ENCODE peak calls at places on chromosomes 4 and X, in nine cellular contexts. One of them, this sample, is unnamed.

GRCh38 chr4:7941111-7942018 is 1.7 kb upstream of the AFAP1 start:
- DNase-seq in astrocyte of the cerebellum: no peak
- DNase-seq in psoas muscle: no peak
- DNase-seq in omental fat pad: no peak
- DNase-seq in stimulated activated CD4-positive, alpha-beta T cell treated with anti-CD3 and anti-CD28 coated beads, Interleukin-4, amount 100 ng/mL, for 24 hours: no peak
- DNase-seq in neuronal stem cell: no peak
- DNase-seq in EL: peak
- DNase-seq in NCI-H446: no peak
- DNase-seq in WTC11: no peak
- DNase-seq in this sample: no peak

GRCh38 chr4:106238819-106239420 is 77.1 kb downstream of the TBCK start:
- DNase-seq in neuronal stem cell: peak
- DNase-seq in NCI-H446: peak
- DNase-seq in WTC11: peak
- DNase-seq in omental fat pad: no peak
- DNase-seq in stimulated activated CD4-positive, alpha-beta T cell treated with anti-CD3 and anti-CD28 coated beads, Interleukin-4, amount 100 ng/mL, for 24 hours: no peak
- DNase-seq in psoas muscle: no peak
- DNase-seq in astrocyte of the cerebellum: peak
- DNase-seq in EL: peak
- DNase-seq in this sample: peak

GRCh38 chr4:76532810-76533209 is 97.8 kb downstream of the SHROOM3 start:
- DNase-seq in psoas muscle: no peak
- DNase-seq in stimulated activated CD4-positive, alpha-beta T cell treated with anti-CD3 and anti-CD28 coated beads, Interleukin-4, amount 100 ng/mL, for 24 hours: no peak
- DNase-seq in neuronal stem cell: no peak
- DNase-seq in EL: no peak
- DNase-seq in astrocyte of the cerebellum: no peak
- DNase-seq in WTC11: no peak
- DNase-seq in omental fat pad: no peak
- DNase-seq in NCI-H446: no peak
- DNase-seq in this sample: no peak

GRCh38 chrX:129534816-129535578 is 5.1 kb upstream of the OCRL start:
- DNase-seq in neuronal stem cell: no peak
- DNase-seq in NCI-H446: no peak
- DNase-seq in WTC11: no peak
- DNase-seq in stimulated activated CD4-positive, alpha-beta T cell treated with anti-CD3 and anti-CD28 coated beads, Interleukin-4, amount 100 ng/mL, for 24 hours: no peak
- DNase-seq in omental fat pad: no peak
- DNase-seq in psoas muscle: no peak
- DNase-seq in EL: peak
- DNase-seq in astrocyte of the cerebellum: no peak
- DNase-seq in this sample: no peak

GRCh38 chr4:167234388-167234881 is at the start of gene SPOCK3:
- DNase-seq in NCI-H446: peak
- DNase-seq in psoas muscle: peak
- DNase-seq in neuronal stem cell: peak
- DNase-seq in WTC11: peak
- DNase-seq in astrocyte of the cerebellum: peak
- DNase-seq in omental fat pad: no peak
- DNase-seq in EL: peak
- DNase-seq in stimulated activated CD4-positive, alpha-beta T cell treated with anti-CD3 and anti-CD28 coated beads, Interleukin-4, amount 100 ng/mL, for 24 hours: no peak
- DNase-seq in this sample: peak

GRCh38 chr4:48254381-48255072 is 15.1 kb downstream of the TEC start:
- DNase-seq in stimulated activated CD4-positive, alpha-beta T cell treated with anti-CD3 and anti-CD28 coated beads, Interleukin-4, amount 100 ng/mL, for 24 hours: no peak
- DNase-seq in neuronal stem cell: no peak
- DNase-seq in NCI-H446: peak
- DNase-seq in astrocyte of the cerebellum: peak
- DNase-seq in psoas muscle: no peak
- DNase-seq in omental fat pad: no peak
- DNase-seq in EL: peak
- DNase-seq in WTC11: no peak
- DNase-seq in this sample: no peak

GRCh38 chr4:110055014-110055768 is 142.5 kb downstream of the EGF start:
- DNase-seq in astrocyte of the cerebellum: no peak
- DNase-seq in WTC11: no peak
- DNase-seq in omental fat pad: no peak
- DNase-seq in neuronal stem cell: no peak
- DNase-seq in EL: peak
- DNase-seq in stimulated activated CD4-positive, alpha-beta T cell treated with anti-CD3 and anti-CD28 coated beads, Interleukin-4, amount 100 ng/mL, for 24 hours: no peak
- DNase-seq in NCI-H446: no peak
- DNase-seq in psoas muscle: no peak
- DNase-seq in this sample: no peak

GRCh38 chr4:158991534-158992155 is 111.2 kb upstream of the RAPGEF2 start:
- DNase-seq in neuronal stem cell: no peak
- DNase-seq in NCI-H446: no peak
- DNase-seq in omental fat pad: no peak
- DNase-seq in psoas muscle: no peak
- DNase-seq in stimulated activated CD4-positive, alpha-beta T cell treated with anti-CD3 and anti-CD28 coated beads, Interleukin-4, amount 100 ng/mL, for 24 hours: no peak
- DNase-seq in WTC11: no peak
- DNase-seq in EL: no peak
- DNase-seq in astrocyte of the cerebellum: no peak
- DNase-seq in this sample: no peak

GRCh38 chr4:55124337-55125076 is 888 bp downstream of the KDR start:
- DNase-seq in neuronal stem cell: peak
- DNase-seq in psoas muscle: no peak
- DNase-seq in NCI-H446: no peak
- DNase-seq in WTC11: peak
- DNase-seq in omental fat pad: no peak
- DNase-seq in astrocyte of the cerebellum: no peak
- DNase-seq in stimulated activated CD4-positive, alpha-beta T cell treated with anti-CD3 and anti-CD28 coated beads, Interleukin-4, amount 100 ng/mL, for 24 hours: no peak
- DNase-seq in EL: no peak
- DNase-seq in this sample: no peak

GRCh38 chr4:111398906-111399330 is 746.3 kb upstream of the FAM241A start:
- DNase-seq in stimulated activated CD4-positive, alpha-beta T cell treated with anti-CD3 and anti-CD28 coated beads, Interleukin-4, amount 100 ng/mL, for 24 hours: no peak
- DNase-seq in WTC11: no peak
- DNase-seq in EL: peak
- DNase-seq in NCI-H446: peak
- DNase-seq in omental fat pad: no peak
- DNase-seq in neuronal stem cell: no peak
- DNase-seq in psoas muscle: no peak
- DNase-seq in astrocyte of the cerebellum: no peak
- DNase-seq in this sample: no peak

GRCh38 chrX:153771261-153771681 is 7.2 kb downstream of the PLXNB3 start:
- DNase-seq in omental fat pad: no peak
- DNase-seq in WTC11: no peak
- DNase-seq in neuronal stem cell: no peak
- DNase-seq in psoas muscle: no peak
- DNase-seq in EL: no peak
- DNase-seq in NCI-H446: no peak
- DNase-seq in astrocyte of the cerebellum: no peak
- DNase-seq in stimulated activated CD4-positive, alpha-beta T cell treated with anti-CD3 and anti-CD28 coated beads, Interleukin-4, amount 100 ng/mL, for 24 hours: no peak
- DNase-seq in this sample: no peak

GRCh38 chr4:156799121-156799589 is 172.4 kb downstream of the PDGFC start:
- DNase-seq in stimulated activated CD4-positive, alpha-beta T cell treated with anti-CD3 and anti-CD28 coated beads, Interleukin-4, amount 100 ng/mL, for 24 hours: no peak
- DNase-seq in psoas muscle: no peak
- DNase-seq in omental fat pad: no peak
- DNase-seq in NCI-H446: no peak
- DNase-seq in WTC11: no peak
- DNase-seq in neuronal stem cell: no peak
- DNase-seq in EL: peak
- DNase-seq in astrocyte of the cerebellum: no peak
- DNase-seq in this sample: no peak

GRCh38 chr4:41512139-41512538 is 25.8 kb upstream of the LIMCH1 start:
- DNase-seq in EL: no peak
- DNase-seq in NCI-H446: no peak
- DNase-seq in WTC11: no peak
- DNase-seq in stimulated activated CD4-positive, alpha-beta T cell treated with anti-CD3 and anti-CD28 coated beads, Interleukin-4, amount 100 ng/mL, for 24 hours: no peak
- DNase-seq in psoas muscle: no peak
- DNase-seq in neuronal stem cell: no peak
- DNase-seq in omental fat pad: no peak
- DNase-seq in astrocyte of the cerebellum: no peak
- DNase-seq in this sample: no peak

GRCh38 chr4:88446124-88446523 is 10.8 kb upstream of the HERC5 start:
- DNase-seq in astrocyte of the cerebellum: no peak
- DNase-seq in EL: peak
- DNase-seq in WTC11: no peak
- DNase-seq in omental fat pad: no peak
- DNase-seq in stimulated activated CD4-positive, alpha-beta T cell treated with anti-CD3 and anti-CD28 coated beads, Interleukin-4, amount 100 ng/mL, for 24 hours: no peak
- DNase-seq in psoas muscle: no peak
- DNase-seq in neuronal stem cell: no peak
- DNase-seq in NCI-H446: no peak
- DNase-seq in this sample: no peak

GRCh38 chr4:176262243-176262642 is 6.8 kb downstream of the ASB5 start:
- DNase-seq in EL: no peak
- DNase-seq in NCI-H446: no peak
- DNase-seq in psoas muscle: no peak
- DNase-seq in astrocyte of the cerebellum: no peak
- DNase-seq in WTC11: no peak
- DNase-seq in neuronal stem cell: no peak
- DNase-seq in omental fat pad: no peak
- DNase-seq in stimulated activated CD4-positive, alpha-beta T cell treated with anti-CD3 and anti-CD28 coated beads, Interleukin-4, amount 100 ng/mL, for 24 hours: no peak
- DNase-seq in this sample: no peak

GRCh38 chrX:153903238-153903980 is 1.1 kb upstream of the AVPR2 start:
- DNase-seq in neuronal stem cell: no peak
- DNase-seq in EL: no peak
- DNase-seq in omental fat pad: no peak
- DNase-seq in NCI-H446: no peak
- DNase-seq in stimulated activated CD4-positive, alpha-beta T cell treated with anti-CD3 and anti-CD28 coated beads, Interleukin-4, amount 100 ng/mL, for 24 hours: no peak
- DNase-seq in WTC11: no peak
- DNase-seq in astrocyte of the cerebellum: no peak
- DNase-seq in psoas muscle: no peak
- DNase-seq in this sample: no peak

GRCh38 chr4:2788532-2789103 is 4.3 kb upstream of the SH3BP2 start:
- DNase-seq in omental fat pad: no peak
- DNase-seq in stimulated activated CD4-positive, alpha-beta T cell treated with anti-CD3 and anti-CD28 coated beads, Interleukin-4, amount 100 ng/mL, for 24 hours: no peak
- DNase-seq in astrocyte of the cerebellum: no peak
- DNase-seq in psoas muscle: no peak
- DNase-seq in NCI-H446: no peak
- DNase-seq in neuronal stem cell: no peak
- DNase-seq in EL: no peak
- DNase-seq in WTC11: no peak
- DNase-seq in this sample: no peak

GRCh38 chr4:39700500-39700899 is 2.6 kb downstream of the UBE2K start:
- DNase-seq in psoas muscle: no peak
- DNase-seq in omental fat pad: no peak
- DNase-seq in astrocyte of the cerebellum: no peak
- DNase-seq in EL: no peak
- DNase-seq in NCI-H446: no peak
- DNase-seq in stimulated activated CD4-positive, alpha-beta T cell treated with anti-CD3 and anti-CD28 coated beads, Interleukin-4, amount 100 ng/mL, for 24 hours: no peak
- DNase-seq in WTC11: no peak
- DNase-seq in neuronal stem cell: no peak
- DNase-seq in this sample: no peak

GRCh38 chrX:147916375-147916968 is 4.8 kb downstream of the FMR1 start:
- DNase-seq in neuronal stem cell: no peak
- DNase-seq in EL: no peak
- DNase-seq in WTC11: no peak
- DNase-seq in NCI-H446: no peak
- DNase-seq in astrocyte of the cerebellum: no peak
- DNase-seq in stimulated activated CD4-positive, alpha-beta T cell treated with anti-CD3 and anti-CD28 coated beads, Interleukin-4, amount 100 ng/mL, for 24 hours: no peak
- DNase-seq in psoas muscle: no peak
- DNase-seq in omental fat pad: no peak
- DNase-seq in this sample: no peak

GRCh38 chrX:52363247-52363883 is 5.5 kb upstream of the XAGE2 start:
- DNase-seq in NCI-H446: no peak
- DNase-seq in neuronal stem cell: no peak
- DNase-seq in omental fat pad: no peak
- DNase-seq in WTC11: no peak
- DNase-seq in psoas muscle: no peak
- DNase-seq in astrocyte of the cerebellum: no peak
- DNase-seq in stimulated activated CD4-positive, alpha-beta T cell treated with anti-CD3 and anti-CD28 coated beads, Interleukin-4, amount 100 ng/mL, for 24 hours: no peak
- DNase-seq in EL: peak
- DNase-seq in this sample: peak

GRCh38 chrX:13721371-13721770 is 13.0 kb downstream of the TRAPPC2 start:
- DNase-seq in WTC11: no peak
- DNase-seq in NCI-H446: peak
- DNase-seq in stimulated activated CD4-positive, alpha-beta T cell treated with anti-CD3 and anti-CD28 coated beads, Interleukin-4, amount 100 ng/mL, for 24 hours: no peak
- DNase-seq in psoas muscle: no peak
- DNase-seq in EL: no peak
- DNase-seq in astrocyte of the cerebellum: no peak
- DNase-seq in omental fat pad: no peak
- DNase-seq in neuronal stem cell: no peak
- DNase-seq in this sample: no peak

GRCh38 chrX:19686876-19687275 is 171.6 kb upstream of the MAP3K15 start:
- DNase-seq in astrocyte of the cerebellum: no peak
- DNase-seq in psoas muscle: no peak
- DNase-seq in WTC11: no peak
- DNase-seq in stimulated activated CD4-positive, alpha-beta T cell treated with anti-CD3 and anti-CD28 coated beads, Interleukin-4, amount 100 ng/mL, for 24 hours: no peak
- DNase-seq in NCI-H446: peak
- DNase-seq in omental fat pad: no peak
- DNase-seq in EL: no peak
- DNase-seq in neuronal stem cell: no peak
- DNase-seq in this sample: no peak

GRCh38 chrX:1578511-1579173 is 12.8 kb upstream of the AKAP17A start:
- DNase-seq in WTC11: no peak
- DNase-seq in EL: no peak
- DNase-seq in astrocyte of the cerebellum: no peak
- DNase-seq in NCI-H446: no peak
- DNase-seq in omental fat pad: no peak
- DNase-seq in stimulated activated CD4-positive, alpha-beta T cell treated with anti-CD3 and anti-CD28 coated beads, Interleukin-4, amount 100 ng/mL, for 24 hours: no peak
- DNase-seq in neuronal stem cell: no peak
- DNase-seq in psoas muscle: no peak
- DNase-seq in this sample: no peak

GRCh38 chrX:72297953-72298730 is 7.6 kb downstream of the CITED1 start:
- DNase-seq in neuronal stem cell: no peak
- DNase-seq in psoas muscle: no peak
- DNase-seq in EL: no peak
- DNase-seq in WTC11: peak
- DNase-seq in stimulated activated CD4-positive, alpha-beta T cell treated with anti-CD3 and anti-CD28 coated beads, Interleukin-4, amount 100 ng/mL, for 24 hours: no peak
- DNase-seq in omental fat pad: no peak
- DNase-seq in NCI-H446: peak
- DNase-seq in astrocyte of the cerebellum: no peak
- DNase-seq in this sample: no peak

GRCh38 chr4:115260195-115260594 is 146.8 kb upstream of the NDST4 start:
- DNase-seq in WTC11: no peak
- DNase-seq in NCI-H446: no peak
- DNase-seq in EL: no peak
- DNase-seq in omental fat pad: no peak
- DNase-seq in psoas muscle: no peak
- DNase-seq in stimulated activated CD4-positive, alpha-beta T cell treated with anti-CD3 and anti-CD28 coated beads, Interleukin-4, amount 100 ng/mL, for 24 hours: no peak
- DNase-seq in neuronal stem cell: no peak
- DNase-seq in astrocyte of the cerebellum: no peak
- DNase-seq in this sample: no peak

GRCh38 chr4:157271166-157271869 is 50.8 kb downstream of the GRIA2 start:
- DNase-seq in NCI-H446: no peak
- DNase-seq in WTC11: no peak
- DNase-seq in psoas muscle: no peak
- DNase-seq in neuronal stem cell: no peak
- DNase-seq in stimulated activated CD4-positive, alpha-beta T cell treated with anti-CD3 and anti-CD28 coated beads, Interleukin-4, amount 100 ng/mL, for 24 hours: no peak
- DNase-seq in EL: peak
- DNase-seq in astrocyte of the cerebellum: peak
- DNase-seq in omental fat pad: no peak
- DNase-seq in this sample: no peak

GRCh38 chr4:70251945-70252277 is 9.5 kb downstream of the CSN3 start:
- DNase-seq in WTC11: no peak
- DNase-seq in omental fat pad: no peak
- DNase-seq in NCI-H446: no peak
- DNase-seq in psoas muscle: no peak
- DNase-seq in EL: no peak
- DNase-seq in astrocyte of the cerebellum: no peak
- DNase-seq in stimulated activated CD4-positive, alpha-beta T cell treated with anti-CD3 and anti-CD28 coated beads, Interleukin-4, amount 100 ng/mL, for 24 hours: no peak
- DNase-seq in neuronal stem cell: no peak
- DNase-seq in this sample: no peak

GRCh38 chr4:112167790-112168189 is 22.5 kb downstream of the FAM241A start:
- DNase-seq in WTC11: no peak
- DNase-seq in neuronal stem cell: no peak
- DNase-seq in omental fat pad: no peak
- DNase-seq in psoas muscle: no peak
- DNase-seq in stimulated activated CD4-positive, alpha-beta T cell treated with anti-CD3 and anti-CD28 coated beads, Interleukin-4, amount 100 ng/mL, for 24 hours: peak
- DNase-seq in NCI-H446: no peak
- DNase-seq in astrocyte of the cerebellum: no peak
- DNase-seq in EL: no peak
- DNase-seq in this sample: no peak

This sample was measured in endothelial cell.